ENCODE peak calls at places on chromosomes 13 and 19, in five cellular contexts. One of them, this sample, is unnamed.
A peak's percentile ranks its signal among the peaks of the same experiment; 100 is the strongest.

GRCh38 chr13:38662362-38662761 is 24.5 kb upstream of the FREM2 start:
- DNase-seq in GM04503: no peak
- DNase-seq in SHP77 treated with DMSO at 0.1 percent for 48 hours: no peak
- DNase-seq in SK-N-SH: no peak
- DNase-seq in tibial artery: no peak
- DNase-seq in this sample: no peak

GRCh38 chr13:49356224-49356623 is 87.6 kb downstream of the CAB39L start:
- DNase-seq in GM04503: peak; percentile 89
- DNase-seq in SHP77 treated with DMSO at 0.1 percent for 48 hours: no peak
- DNase-seq in SK-N-SH: no peak
- DNase-seq in tibial artery: no peak
- DNase-seq in this sample: no peak

GRCh38 chr19:45352914-45353796 is 12.6 kb downstream of the KLC3 start:
- DNase-seq in GM04503: no peak
- DNase-seq in SHP77 treated with DMSO at 0.1 percent for 48 hours: no peak
- DNase-seq in SK-N-SH: peak; percentile 47
- DNase-seq in tibial artery: no peak
- DNase-seq in this sample: no peak

GRCh38 chr19:51514866-51515481 is 13.4 kb upstream of the SIGLEC12 start:
- DNase-seq in GM04503: peak; percentile 7
- DNase-seq in SHP77 treated with DMSO at 0.1 percent for 48 hours: peak; percentile 5
- DNase-seq in SK-N-SH: peak; percentile 51
- DNase-seq in tibial artery: no peak
- DNase-seq in this sample: no peak

GRCh38 chr13:22031702-22032286 is 360.9 kb downstream of the FGF9 start:
- DNase-seq in GM04503: no peak
- DNase-seq in SHP77 treated with DMSO at 0.1 percent for 48 hours: no peak
- DNase-seq in SK-N-SH: no peak
- DNase-seq in tibial artery: no peak
- DNase-seq in this sample: no peak

GRCh38 chr13:59715591-59715990 is 448.1 kb downstream of the DIAPH3 start:
- DNase-seq in GM04503: no peak
- DNase-seq in SHP77 treated with DMSO at 0.1 percent for 48 hours: no peak
- DNase-seq in SK-N-SH: no peak
- DNase-seq in tibial artery: no peak
- DNase-seq in this sample: no peak

GRCh38 chr19:13883665-13884064 is 6.7 kb downstream of the NANOS3 start:
- DNase-seq in GM04503: no peak
- DNase-seq in SHP77 treated with DMSO at 0.1 percent for 48 hours: no peak
- DNase-seq in SK-N-SH: peak; percentile 36
- DNase-seq in tibial artery: no peak
- DNase-seq in this sample: no peak

GRCh38 chr13:42334329-42334706 is 62.4 kb downstream of the AKAP11 start:
- DNase-seq in GM04503: no peak
- DNase-seq in SHP77 treated with DMSO at 0.1 percent for 48 hours: no peak
- DNase-seq in SK-N-SH: no peak
- DNase-seq in tibial artery: no peak
- DNase-seq in this sample: no peak

GRCh38 chr13:103156346-103156998 is 90.3 kb upstream of the SLC10A2 start:
- DNase-seq in GM04503: no peak
- DNase-seq in SHP77 treated with DMSO at 0.1 percent for 48 hours: no peak
- DNase-seq in SK-N-SH: no peak
- DNase-seq in tibial artery: no peak
- DNase-seq in this sample: no peak

GRCh38 chr19:39867952-39868351 is 21.8 kb upstream of the FBL start:
- DNase-seq in GM04503: no peak
- DNase-seq in SHP77 treated with DMSO at 0.1 percent for 48 hours: no peak
- DNase-seq in SK-N-SH: no peak
- DNase-seq in tibial artery: no peak
- DNase-seq in this sample: no peak

GRCh38 chr13:57716295-57716694 is 84.8 kb downstream of the PCDH17 start:
- DNase-seq in GM04503: no peak
- DNase-seq in SHP77 treated with DMSO at 0.1 percent for 48 hours: no peak
- DNase-seq in SK-N-SH: no peak
- DNase-seq in tibial artery: no peak
- DNase-seq in this sample: no peak

GRCh38 chr13:101415358-101416174 is 742 bp downstream of the NALCN start:
- DNase-seq in GM04503: no peak
- DNase-seq in SHP77 treated with DMSO at 0.1 percent for 48 hours: no peak
- DNase-seq in SK-N-SH: no peak
- DNase-seq in tibial artery: no peak
- DNase-seq in this sample: no peak

GRCh38 chr13:38494445-38494844 is 144.8 kb downstream of the UFM1 start:
- DNase-seq in GM04503: no peak
- DNase-seq in SHP77 treated with DMSO at 0.1 percent for 48 hours: no peak
- DNase-seq in SK-N-SH: no peak
- DNase-seq in tibial artery: no peak
- DNase-seq in this sample: no peak

GRCh38 chr13:42812311-42812710 is 30.9 kb downstream of the FAM216B start:
- DNase-seq in GM04503: no peak
- DNase-seq in SHP77 treated with DMSO at 0.1 percent for 48 hours: no peak
- DNase-seq in SK-N-SH: no peak
- DNase-seq in tibial artery: no peak
- DNase-seq in this sample: no peak

GRCh38 chr19:7226749-7227148 is 67.5 kb downstream of the INSR start:
- DNase-seq in GM04503: no peak
- DNase-seq in SHP77 treated with DMSO at 0.1 percent for 48 hours: no peak
- DNase-seq in SK-N-SH: no peak
- DNase-seq in tibial artery: no peak
- DNase-seq in this sample: no peak

GRCh38 chr13:38900188-38900587 is 90.4 kb downstream of the STOML3 start:
- DNase-seq in GM04503: no peak
- DNase-seq in SHP77 treated with DMSO at 0.1 percent for 48 hours: no peak
- DNase-seq in SK-N-SH: peak; percentile 13
- DNase-seq in tibial artery: no peak
- DNase-seq in this sample: no peak

GRCh38 chr19:9329999-9330398 is 6.0 kb downstream of the ZNF559 start:
- DNase-seq in GM04503: no peak
- DNase-seq in SHP77 treated with DMSO at 0.1 percent for 48 hours: no peak
- DNase-seq in SK-N-SH: no peak
- DNase-seq in tibial artery: no peak
- DNase-seq in this sample: no peak

GRCh38 chr13:28059214-28059613 is 41.2 kb downstream of the FLT3 start:
- DNase-seq in GM04503: no peak
- DNase-seq in SHP77 treated with DMSO at 0.1 percent for 48 hours: peak; percentile 11
- DNase-seq in SK-N-SH: peak; percentile 7
- DNase-seq in tibial artery: no peak
- DNase-seq in this sample: no peak

GRCh38 chr13:112842343-112842856 is 126.6 kb upstream of the MCF2L start:
- DNase-seq in GM04503: no peak
- DNase-seq in SHP77 treated with DMSO at 0.1 percent for 48 hours: no peak
- DNase-seq in SK-N-SH: no peak
- DNase-seq in tibial artery: peak; percentile 80
- DNase-seq in this sample: no peak

GRCh38 chr19:31554360-31554759 is 205.1 kb upstream of the TSHZ3 start:
- DNase-seq in GM04503: no peak
- DNase-seq in SHP77 treated with DMSO at 0.1 percent for 48 hours: no peak
- DNase-seq in SK-N-SH: no peak
- DNase-seq in tibial artery: no peak
- DNase-seq in this sample: no peak

GRCh38 chr13:51330741-51331140 is 8.8 kb upstream of the SERPINE3 start:
- DNase-seq in GM04503: peak; percentile 55
- DNase-seq in SHP77 treated with DMSO at 0.1 percent for 48 hours: no peak
- DNase-seq in SK-N-SH: no peak
- DNase-seq in tibial artery: no peak
- DNase-seq in this sample: no peak

GRCh38 chr19:31591258-31591657 is 242.0 kb upstream of the TSHZ3 start:
- DNase-seq in GM04503: no peak
- DNase-seq in SHP77 treated with DMSO at 0.1 percent for 48 hours: no peak
- DNase-seq in SK-N-SH: no peak
- DNase-seq in tibial artery: no peak
- DNase-seq in this sample: peak; percentile 28

GRCh38 chr13:79869326-79869725 is 388.4 kb downstream of the NDFIP2 start:
- DNase-seq in GM04503: no peak
- DNase-seq in SHP77 treated with DMSO at 0.1 percent for 48 hours: no peak
- DNase-seq in SK-N-SH: no peak
- DNase-seq in tibial artery: no peak
- DNase-seq in this sample: no peak

GRCh38 chr19:44848036-44848804 is 2.1 kb downstream of the NECTIN2 start:
- DNase-seq in GM04503: no peak
- DNase-seq in SHP77 treated with DMSO at 0.1 percent for 48 hours: no peak
- DNase-seq in SK-N-SH: peak; percentile 41
- DNase-seq in tibial artery: no peak
- DNase-seq in this sample: peak; percentile 87

GRCh38 chr19:40270362-40271089 is 14.6 kb downstream of the AKT2 start:
- DNase-seq in GM04503: no peak
- DNase-seq in SHP77 treated with DMSO at 0.1 percent for 48 hours: no peak
- DNase-seq in SK-N-SH: no peak
- DNase-seq in tibial artery: no peak
- DNase-seq in this sample: no peak

GRCh38 chr13:46593403-46593802 is 40.4 kb downstream of the LRCH1 start:
- DNase-seq in GM04503: no peak
- DNase-seq in SHP77 treated with DMSO at 0.1 percent for 48 hours: no peak
- DNase-seq in SK-N-SH: no peak
- DNase-seq in tibial artery: no peak
- DNase-seq in this sample: no peak

GRCh38 chr19:48490980-48491792 is 20.4 kb downstream of the LMTK3 start:
- DNase-seq in GM04503: no peak
- DNase-seq in SHP77 treated with DMSO at 0.1 percent for 48 hours: no peak
- DNase-seq in SK-N-SH: peak; percentile 82
- DNase-seq in tibial artery: no peak
- DNase-seq in this sample: no peak

GRCh38 chr19:15249912-15250634 is 17.8 kb upstream of the EPHX3 start:
- DNase-seq in GM04503: peak; percentile 83
- DNase-seq in SHP77 treated with DMSO at 0.1 percent for 48 hours: no peak
- DNase-seq in SK-N-SH: no peak
- DNase-seq in tibial artery: peak; percentile 95
- DNase-seq in this sample: no peak

GRCh38 chr13:74047925-74048324 is 86.3 kb downstream of the KLF12 start:
- DNase-seq in GM04503: no peak
- DNase-seq in SHP77 treated with DMSO at 0.1 percent for 48 hours: no peak
- DNase-seq in SK-N-SH: no peak
- DNase-seq in tibial artery: no peak
- DNase-seq in this sample: no peak

GRCh38 chr19:4585556-4585955 is 26.1 kb upstream of the SEMA6B start:
- DNase-seq in GM04503: no peak
- DNase-seq in SHP77 treated with DMSO at 0.1 percent for 48 hours: no peak
- DNase-seq in SK-N-SH: no peak
- DNase-seq in tibial artery: no peak
- DNase-seq in this sample: no peak

GRCh38 chr13:75481176-75482069 is 546 bp downstream of the TBC1D4 start:
- DNase-seq in GM04503: no peak
- DNase-seq in SHP77 treated with DMSO at 0.1 percent for 48 hours: no peak
- DNase-seq in SK-N-SH: peak; percentile 78
- DNase-seq in tibial artery: peak; percentile 70
- DNase-seq in this sample: peak; percentile 88

GRCh38 chr19:33396701-33397535 is 23.4 kb downstream of the CEBPG start:
- DNase-seq in GM04503: no peak
- DNase-seq in SHP77 treated with DMSO at 0.1 percent for 48 hours: no peak
- DNase-seq in SK-N-SH: peak; percentile 27
- DNase-seq in tibial artery: peak; percentile 60
- DNase-seq in this sample: no peak

GRCh38 chr13:98741741-98742435 is 10.6 kb downstream of the SLC15A1 start:
- DNase-seq in GM04503: peak; percentile 33
- DNase-seq in SHP77 treated with DMSO at 0.1 percent for 48 hours: no peak
- DNase-seq in SK-N-SH: no peak
- DNase-seq in tibial artery: no peak
- DNase-seq in this sample: peak; percentile 80

GRCh38 chr19:32779082-32779481 is 59.5 kb downstream of the TDRD12 start:
- DNase-seq in GM04503: no peak
- DNase-seq in SHP77 treated with DMSO at 0.1 percent for 48 hours: no peak
- DNase-seq in SK-N-SH: no peak
- DNase-seq in tibial artery: no peak
- DNase-seq in this sample: no peak

This sample was measured in lower leg skin.